ENCODE peak calls at places on chromosomes 12 and 14, in six cellular contexts. One of them, this sample, is unnamed.
A peak's percentile ranks its signal among the peaks of the same experiment; 100 is the strongest.

GRCh38 chr12:46892034-46892705 is 66.4 kb upstream of the SLC38A4 start:
- DNase-seq in omental fat pad: no peak
- DNase-seq in ovary: no peak
- DNase-seq in K562: no peak
- DNase-seq in Peyer's patch: no peak
- DNase-seq in GM13976: no peak
- DNase-seq in this sample: no peak

GRCh38 chr14:24927809-24928208 is 122.1 kb downstream of the STXBP6 start:
- DNase-seq in omental fat pad: no peak
- DNase-seq in ovary: no peak
- DNase-seq in K562: no peak
- DNase-seq in Peyer's patch: no peak
- DNase-seq in GM13976: no peak
- DNase-seq in this sample: no peak

GRCh38 chr14:102826161-102826560 is 48.9 kb downstream of the TRAF3 start:
- DNase-seq in omental fat pad: no peak
- DNase-seq in ovary: no peak
- DNase-seq in K562: no peak
- DNase-seq in Peyer's patch: no peak
- DNase-seq in GM13976: no peak
- DNase-seq in this sample: no peak

GRCh38 chr12:62832528-62832927 is 102.4 kb downstream of the PPM1H start:
- DNase-seq in omental fat pad: no peak
- DNase-seq in ovary: no peak
- DNase-seq in K562: no peak
- DNase-seq in Peyer's patch: no peak
- DNase-seq in GM13976: no peak
- DNase-seq in this sample: no peak

GRCh38 chr12:14532152-14532551 is 35.5 kb downstream of the PLBD1 start:
- DNase-seq in omental fat pad: no peak
- DNase-seq in ovary: no peak
- DNase-seq in K562: no peak
- DNase-seq in Peyer's patch: no peak
- DNase-seq in GM13976: no peak
- DNase-seq in this sample: no peak

GRCh38 chr12:105417732-105418131 is 87.2 kb downstream of the C12orf75 start:
- DNase-seq in omental fat pad: no peak
- DNase-seq in ovary: no peak
- DNase-seq in K562: no peak
- DNase-seq in Peyer's patch: no peak
- DNase-seq in GM13976: no peak
- DNase-seq in this sample: no peak

GRCh38 chr14:104475802-104476201 is 103.8 kb upstream of the C14orf180 start:
- DNase-seq in omental fat pad: no peak
- DNase-seq in ovary: no peak
- DNase-seq in K562: no peak
- DNase-seq in Peyer's patch: no peak
- DNase-seq in GM13976: no peak
- DNase-seq in this sample: no peak

GRCh38 chr12:57640156-57641042 is 7.4 kb upstream of the B4GALNT1 start:
- DNase-seq in omental fat pad: no peak
- DNase-seq in ovary: no peak
- DNase-seq in K562: no peak
- DNase-seq in Peyer's patch: no peak
- DNase-seq in GM13976: no peak
- DNase-seq in this sample: no peak

GRCh38 chr14:33210304-33210703 is 271.6 kb downstream of the NPAS3 start:
- DNase-seq in omental fat pad: no peak
- DNase-seq in ovary: no peak
- DNase-seq in K562: no peak
- DNase-seq in Peyer's patch: no peak
- DNase-seq in GM13976: no peak
- DNase-seq in this sample: peak; percentile 33

GRCh38 chr14:27660683-27661082 is 1062.8 kb upstream of the NOVA1 start:
- DNase-seq in omental fat pad: no peak
- DNase-seq in ovary: no peak
- DNase-seq in K562: no peak
- DNase-seq in Peyer's patch: no peak
- DNase-seq in GM13976: no peak
- DNase-seq in this sample: no peak

GRCh38 chr14:68649461-68650189 is 143.2 kb downstream of the ZFP36L1 start:
- DNase-seq in omental fat pad: no peak
- DNase-seq in ovary: no peak
- DNase-seq in K562: no peak
- DNase-seq in Peyer's patch: no peak
- DNase-seq in GM13976: no peak
- DNase-seq in this sample: no peak

GRCh38 chr14:53793790-53794560 is 162.7 kb downstream of the BMP4 start:
- DNase-seq in omental fat pad: no peak
- DNase-seq in ovary: no peak
- DNase-seq in K562: no peak
- DNase-seq in Peyer's patch: no peak
- DNase-seq in GM13976: no peak
- DNase-seq in this sample: no peak

GRCh38 chr12:49637401-49637800 is 14.0 kb downstream of the PRPF40B start:
- DNase-seq in omental fat pad: no peak
- DNase-seq in ovary: no peak
- DNase-seq in K562: no peak
- DNase-seq in Peyer's patch: no peak
- DNase-seq in GM13976: no peak
- DNase-seq in this sample: no peak

GRCh38 chr14:53807108-53807507 is 149.5 kb downstream of the BMP4 start:
- DNase-seq in omental fat pad: no peak
- DNase-seq in ovary: no peak
- DNase-seq in K562: no peak
- DNase-seq in Peyer's patch: no peak
- DNase-seq in GM13976: no peak
- DNase-seq in this sample: no peak

GRCh38 chr12:108858399-108859074 is 1.2 kb upstream of the SSH1 start:
- DNase-seq in omental fat pad: no peak
- DNase-seq in ovary: peak; percentile 51
- DNase-seq in K562: no peak
- DNase-seq in Peyer's patch: no peak
- DNase-seq in GM13976: no peak
- DNase-seq in this sample: no peak

GRCh38 chr14:56878766-56879165 is 68.5 kb upstream of the OTX2 start:
- DNase-seq in omental fat pad: no peak
- DNase-seq in ovary: no peak
- DNase-seq in K562: no peak
- DNase-seq in Peyer's patch: no peak
- DNase-seq in GM13976: no peak
- DNase-seq in this sample: no peak

GRCh38 chr12:513446-513845 is 53.7 kb downstream of the B4GALNT3 start:
- DNase-seq in omental fat pad: no peak
- DNase-seq in ovary: no peak
- DNase-seq in K562: no peak
- DNase-seq in Peyer's patch: no peak
- DNase-seq in GM13976: no peak
- DNase-seq in this sample: no peak

GRCh38 chr12:104738371-104738710 is 219.7 kb downstream of the SLC41A2 start:
- DNase-seq in omental fat pad: no peak
- DNase-seq in ovary: no peak
- DNase-seq in K562: no peak
- DNase-seq in Peyer's patch: no peak
- DNase-seq in GM13976: no peak
- DNase-seq in this sample: no peak

GRCh38 chr14:96806836-96807235 is 9.7 kb downstream of the VRK1 start:
- DNase-seq in omental fat pad: no peak
- DNase-seq in ovary: no peak
- DNase-seq in K562: no peak
- DNase-seq in Peyer's patch: no peak
- DNase-seq in GM13976: no peak
- DNase-seq in this sample: no peak

GRCh38 chr14:23641915-23642588 is 5.9 kb downstream of the DHRS2 start:
- DNase-seq in omental fat pad: no peak
- DNase-seq in ovary: no peak
- DNase-seq in K562: no peak
- DNase-seq in Peyer's patch: no peak
- DNase-seq in GM13976: no peak
- DNase-seq in this sample: no peak

GRCh38 chr12:65667932-65668331 is 156.4 kb upstream of the HMGA2 start:
- DNase-seq in omental fat pad: no peak
- DNase-seq in ovary: no peak
- DNase-seq in K562: no peak
- DNase-seq in Peyer's patch: no peak
- DNase-seq in GM13976: no peak
- DNase-seq in this sample: no peak

GRCh38 chr12:76922821-76923315 is 44.0 kb upstream of the CSRP2 start:
- DNase-seq in omental fat pad: no peak
- DNase-seq in ovary: no peak
- DNase-seq in K562: no peak
- DNase-seq in Peyer's patch: no peak
- DNase-seq in GM13976: no peak
- DNase-seq in this sample: no peak

GRCh38 chr12:20716037-20716436 is 20.9 kb downstream of the SLCO1C1 start:
- DNase-seq in omental fat pad: no peak
- DNase-seq in ovary: no peak
- DNase-seq in K562: no peak
- DNase-seq in Peyer's patch: no peak
- DNase-seq in GM13976: no peak
- DNase-seq in this sample: no peak

GRCh38 chr12:124762791-124763593 is 100.7 kb downstream of the SCARB1 start:
- DNase-seq in omental fat pad: no peak
- DNase-seq in ovary: no peak
- DNase-seq in K562: no peak
- DNase-seq in Peyer's patch: no peak
- DNase-seq in GM13976: no peak
- DNase-seq in this sample: no peak

GRCh38 chr12:7146228-7146627 is 16.1 kb downstream of the CLSTN3 start:
- DNase-seq in omental fat pad: peak; percentile 18
- DNase-seq in ovary: no peak
- DNase-seq in K562: no peak
- DNase-seq in Peyer's patch: no peak
- DNase-seq in GM13976: no peak
- DNase-seq in this sample: no peak

GRCh38 chr12:7145671-7146070 is 15.5 kb downstream of the CLSTN3 start:
- DNase-seq in omental fat pad: no peak
- DNase-seq in ovary: no peak
- DNase-seq in K562: no peak
- DNase-seq in Peyer's patch: no peak
- DNase-seq in GM13976: no peak
- DNase-seq in this sample: no peak

GRCh38 chr12:7142809-7143465 is 12.8 kb downstream of the CLSTN3 start:
- DNase-seq in omental fat pad: no peak
- DNase-seq in ovary: no peak
- DNase-seq in K562: no peak
- DNase-seq in Peyer's patch: no peak
- DNase-seq in GM13976: no peak
- DNase-seq in this sample: no peak

GRCh38 chr12:7143564-7143963 is 13.4 kb downstream of the CLSTN3 start:
- DNase-seq in omental fat pad: no peak
- DNase-seq in ovary: no peak
- DNase-seq in K562: no peak
- DNase-seq in Peyer's patch: no peak
- DNase-seq in GM13976: no peak
- DNase-seq in this sample: no peak

DNA sequence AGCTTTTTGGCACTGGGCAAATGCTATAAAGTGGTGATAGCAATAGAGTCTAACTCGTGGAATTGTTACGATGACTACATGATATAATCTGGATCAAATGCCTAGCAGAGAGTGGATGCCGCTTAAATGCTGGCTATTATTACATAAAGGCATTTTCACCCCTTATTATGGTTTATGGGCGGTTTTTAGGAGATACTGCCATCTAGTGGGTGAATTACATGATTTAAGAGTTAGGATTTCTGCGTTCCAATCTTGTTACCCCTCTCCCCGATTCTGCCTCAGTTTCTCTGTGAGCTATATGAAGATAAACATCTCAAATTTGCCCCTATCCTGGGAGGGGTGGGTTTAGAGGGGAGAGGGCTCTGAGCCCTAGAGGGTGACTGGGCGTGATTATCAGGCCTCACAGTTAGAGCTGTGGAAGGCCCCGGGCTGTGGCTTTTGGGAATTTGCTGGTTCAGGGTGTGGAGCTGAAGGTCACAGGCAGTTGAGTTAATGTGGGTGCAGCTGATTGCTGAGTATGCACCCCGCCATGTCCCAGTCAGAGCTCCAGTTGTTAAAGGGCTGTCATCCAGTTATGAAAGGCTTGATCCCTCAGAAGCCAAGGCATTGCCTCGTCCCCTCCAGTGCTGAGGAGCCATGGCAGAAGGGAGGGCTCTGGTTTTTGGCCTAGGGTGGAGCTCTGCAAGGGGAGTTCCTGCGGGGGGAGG is 14.4 kb downstream of the CLSTN3 start:
- DNase-seq in omental fat pad: no peak
- DNase-seq in ovary: peak; percentile 23
- DNase-seq in K562: peak; percentile 37
- DNase-seq in Peyer's patch: no peak
- DNase-seq in GM13976: peak; percentile 61
- DNase-seq in this sample: no peak
- TF ChIP-seq CTCF in omental fat pad: no peak
- TF ChIP-seq CTCF in ovary: peak; percentile 34
- TF ChIP-seq CTCF in K562: peak; percentile 61
- TF ChIP-seq CTCF in Peyer's patch: peak; percentile 14
- TF ChIP-seq CTCF in GM13976: peak; percentile 17
- TF ChIP-seq CTCF in this sample: peak; percentile 80

GRCh38 chr12:74689071-74689655 is 151.5 kb downstream of the ATXN7L3B start:
- DNase-seq in omental fat pad: no peak
- DNase-seq in ovary: no peak
- DNase-seq in K562: peak; percentile 6
- DNase-seq in Peyer's patch: no peak
- DNase-seq in GM13976: peak; percentile 15
- DNase-seq in this sample: no peak
- TF ChIP-seq CTCF in omental fat pad: no peak
- TF ChIP-seq CTCF in ovary: no peak
- TF ChIP-seq CTCF in K562: peak; percentile 48
- TF ChIP-seq CTCF in Peyer's patch: no peak
- TF ChIP-seq CTCF in GM13976: peak; percentile 44
- TF ChIP-seq CTCF in this sample: peak; percentile 82

GRCh38 chr12:116612436-116612835 is 53.3 kb downstream of the MAP1LC3B2 start:
- DNase-seq in omental fat pad: no peak
- DNase-seq in ovary: no peak
- DNase-seq in K562: no peak
- DNase-seq in Peyer's patch: no peak
- DNase-seq in GM13976: no peak
- DNase-seq in this sample: no peak

GRCh38 chr12:116610971-116611541 is 51.9 kb downstream of the MAP1LC3B2 start:
- DNase-seq in omental fat pad: no peak
- DNase-seq in ovary: no peak
- DNase-seq in K562: peak; percentile 54
- DNase-seq in Peyer's patch: no peak
- DNase-seq in GM13976: no peak
- DNase-seq in this sample: no peak

GRCh38 chr12:116607039-116607438 is 47.9 kb downstream of the MAP1LC3B2 start:
- DNase-seq in omental fat pad: no peak
- DNase-seq in ovary: no peak
- DNase-seq in K562: no peak
- DNase-seq in Peyer's patch: no peak
- DNase-seq in GM13976: no peak
- DNase-seq in this sample: no peak

GRCh38 chr12:116609236-116609635 is 50.1 kb downstream of the MAP1LC3B2 start:
- DNase-seq in omental fat pad: no peak
- DNase-seq in ovary: no peak
- DNase-seq in K562: no peak
- DNase-seq in Peyer's patch: no peak
- DNase-seq in GM13976: no peak
- DNase-seq in this sample: no peak

GRCh38 chr12:116609715-116610114 is 50.5 kb downstream of the MAP1LC3B2 start:
- DNase-seq in omental fat pad: no peak
- DNase-seq in ovary: no peak
- DNase-seq in K562: peak; percentile 44
- DNase-seq in Peyer's patch: peak; percentile 42
- DNase-seq in GM13976: no peak
- DNase-seq in this sample: peak; percentile 30
- TF ChIP-seq CTCF in omental fat pad: no peak
- TF ChIP-seq CTCF in ovary: no peak
- TF ChIP-seq CTCF in K562: peak; percentile 69
- TF ChIP-seq CTCF in Peyer's patch: no peak
- TF ChIP-seq CTCF in GM13976: peak; percentile 12
- TF ChIP-seq CTCF in this sample: peak; percentile 49

GRCh38 chr12:89235189-89235993 is 116.9 kb downstream of the DUSP6 start:
- DNase-seq in omental fat pad: no peak
- DNase-seq in ovary: no peak
- DNase-seq in K562: no peak
- DNase-seq in Peyer's patch: no peak
- DNase-seq in GM13976: no peak
- DNase-seq in this sample: no peak
- TF ChIP-seq CTCF in omental fat pad: no peak
- TF ChIP-seq CTCF in ovary: no peak
- TF ChIP-seq CTCF in K562: no peak
- TF ChIP-seq CTCF in Peyer's patch: peak; percentile 16
- TF ChIP-seq CTCF in GM13976: no peak
- TF ChIP-seq CTCF in this sample: no peak